ENCODE peak calls at places on chromosomes 12 and 14, in four cellular contexts. C, R, M and O are unnamed samples.

GRCh38 chr12:118061011-118061875 is at the start of gene WSB2:
- DNase-seq in M (no peak), R (no peak), C (peak), O (no peak)

GRCh38 chr14:75422169-75422568 is 5.7 kb upstream of the JDP2 start:
- DNase-seq in C (no peak), M (peak), R (no peak), O (peak)

GRCh38 chr12:56119361-56119796 is 1.3 kb downstream of the ZC3H10 start:
- DNase-seq in C (peak), M (peak), R (no peak), O (peak)

GRCh38 chr14:58298477-58298879 is at the start of gene ARID4A:
- DNase-seq in M (no peak), C (no peak), R (peak), O (no peak)

GRCh38 chr12:124613151-124613585 is 45.8 kb upstream of the NCOR2 start:
- DNase-seq in M (peak), C (peak), R (no peak), O (peak)

GRCh38 chr12:7091660-7092228 is 501 bp downstream of the C1R start:
- DNase-seq in C (no peak), M (no peak), R (no peak), O (no peak)

GRCh38 chr12:19755141-19755540 is 315.8 kb downstream of the AEBP2 start:
- DNase-seq in C (no peak), R (no peak), M (no peak), O (no peak)

GRCh38 chr12:68332726-68333630 is 816 bp upstream of the MDM1 start:
- DNase-seq in R (no peak), C (no peak), M (no peak), O (no peak)

GRCh38 chr12:40232602-40233001 is 7.8 kb downstream of the LRRK2 start:
- DNase-seq in M (no peak), C (no peak), R (no peak), O (no peak)

GRCh38 chr12:77648716-77649115 is 182.0 kb upstream of the NAV3 start:
- DNase-seq in M (no peak), R (no peak), C (peak), O (peak)

GRCh38 chr12:2163172-2163927 is 110.6 kb downstream of the CACNA1C start:
- DNase-seq in C (peak), M (no peak), R (peak), O (no peak)

GRCh38 chr14:85597701-85598100 is 67.8 kb downstream of the FLRT2 start:
- DNase-seq in R (no peak), M (no peak), C (no peak), O (no peak)

GRCh38 chr12:53147653-53148052 is 32.9 kb upstream of the ZNF740 start:
- DNase-seq in M (no peak), R (no peak), C (no peak), O (no peak)

GRCh38 chr12:53424626-53425514 is 1.2 kb downstream of the AMHR2 start:
- DNase-seq in M (no peak), C (no peak), R (no peak), O (no peak)